ENCODE peak calls at places on chromosomes 16 and 17, in four cellular contexts. K is HL-60, D is GM13976, B is GM10248. A is an unnamed sample.

GRCh38 chr16:25258856-25259179 is 1.2 kb upstream of the ZKSCAN2 start:
- DNase-seq in K (no peak), D (no peak), B (no peak), A (no peak)

GRCh38 chr16:84298376-84298899 is 3.8 kb downstream of the WFDC1 start:
- DNase-seq in K (no peak), D (no peak), B (no peak), A (no peak)

GRCh38 chr17:45143767-45144198 is 4.5 kb upstream of the HEXIM1 start:
- DNase-seq in K (no peak), D (peak), B (no peak), A (no peak)

GRCh38 chr16:20393801-20394637 is 10.5 kb downstream of the PDILT start:
- DNase-seq in K (no peak), D (no peak), B (no peak), A (no peak)

GRCh38 chr16:87922250-87922871 is 14.0 kb downstream of the CA5A start:
- DNase-seq in K (no peak), D (no peak), B (no peak), A (no peak)

GRCh38 chr16:68357521-68357922 is 46.7 kb downstream of the PRMT7 start:
- DNase-seq in K (no peak), D (no peak), B (no peak), A (no peak)

GRCh38 chr16:54194008-54194731 is 92.4 kb downstream of the IRX3 start:
- DNase-seq in K (no peak), D (no peak), B (no peak), A (no peak)

GRCh38 chr17:68709995-68710780 is 109.0 kb upstream of the FAM20A start:
- DNase-seq in K (no peak), D (no peak), B (no peak), A (no peak)

GRCh38 chr16:10181196-10182162 is 749 bp downstream of the GRIN2A start:
- DNase-seq in K (peak), D (peak), B (peak), A (peak)

GRCh38 chr16:48622456-48623303 is 12.7 kb upstream of the N4BP1 start:
- DNase-seq in K (no peak), D (no peak), B (no peak), A (no peak)

GRCh38 chr17:64006361-64007088 is 8.4 kb downstream of the PRR29 start:
- DNase-seq in K (no peak), D (peak), B (peak), A (no peak)

GRCh38 chr16:88634141-88634993 is 4.0 kb upstream of the IL17C start:
- DNase-seq in K (peak), D (peak), B (peak), A (no peak)

GRCh38 chr16:16150117-16150877 is 73.0 kb downstream of the ABCC6 start:
- DNase-seq in K (no peak), D (no peak), B (no peak), A (no peak)

GRCh38 chr16:9977333-9977897 is 204.8 kb downstream of the GRIN2A start:
- DNase-seq in K (no peak), D (no peak), B (no peak), A (no peak)

GRCh38 chr17:30304778-30305177 is 13.0 kb upstream of the BLMH start:
- DNase-seq in K (no peak), D (no peak), B (no peak), A (no peak)

GRCh38 chr17:35786941-35787432 is 8.5 kb downstream of the MMP28 start:
- DNase-seq in K (no peak), D (no peak), B (no peak), A (no peak)

GRCh38 chr17:74798239-74798707 is 22.1 kb upstream of the NAT9 start:
- DNase-seq in K (no peak), D (no peak), B (no peak), A (no peak)

GRCh38 chr17:71427801-71428200 is 693.0 kb upstream of the SOX9 start:
- DNase-seq in K (no peak), D (no peak), B (no peak), A (no peak)

GRCh38 chr17:81615401-81615930 is 21.4 kb downstream of the NPLOC4 start:
- DNase-seq in K (no peak), D (no peak), B (no peak), A (no peak)

GRCh38 chr16:4111748-4112696 is 4.2 kb downstream of the ADCY9 start:
- DNase-seq in K (no peak), D (no peak), B (no peak), A (no peak)

GRCh38 chr17:1168537-1169234 is 11.1 kb downstream of the ABR start:
- DNase-seq in K (no peak), D (no peak), B (no peak), A (no peak)

GRCh38 chr17:77308768-77309726 is 168.3 kb downstream of the SEC14L1 start:
- DNase-seq in K (no peak), D (no peak), B (no peak), A (no peak)

GRCh38 chr16:1150511-1150982 is 2.4 kb upstream of the CACNA1H start:
- DNase-seq in K (peak), D (no peak), B (no peak), A (no peak)

GRCh38 chr17:46726106-46726670 is 92.3 kb downstream of the WNT3 start:
- DNase-seq in K (no peak), D (no peak), B (no peak), A (no peak)

GRCh38 chr16:20740007-20740883 is 1.4 kb downstream of the THUMPD1 start:
- DNase-seq in K (peak), D (no peak), B (peak), A (no peak)

GRCh38 chr16:79923431-79923830 is 322.9 kb upstream of the MAF start:
- DNase-seq in K (no peak), D (no peak), B (no peak), A (no peak)

GRCh38 chr16:9364721-9365693 is 273.6 kb downstream of the HAPSTR1 start:
- DNase-seq in K (no peak), D (no peak), B (no peak), A (no peak)

GRCh38 chr17:78144146-78144719 is 2.0 kb upstream of the C17orf99 start:
- DNase-seq in K (peak), D (no peak), B (no peak), A (no peak)

GRCh38 chr17:61551255-61551742 is 39.7 kb downstream of the NACA2 start:
- DNase-seq in K (no peak), D (peak), B (peak), A (no peak)

GRCh38 chr17:4154201-4154600 is 11.2 kb downstream of the CYB5D2 start:
- DNase-seq in K (no peak), D (peak), B (no peak), A (no peak)

DNA sequence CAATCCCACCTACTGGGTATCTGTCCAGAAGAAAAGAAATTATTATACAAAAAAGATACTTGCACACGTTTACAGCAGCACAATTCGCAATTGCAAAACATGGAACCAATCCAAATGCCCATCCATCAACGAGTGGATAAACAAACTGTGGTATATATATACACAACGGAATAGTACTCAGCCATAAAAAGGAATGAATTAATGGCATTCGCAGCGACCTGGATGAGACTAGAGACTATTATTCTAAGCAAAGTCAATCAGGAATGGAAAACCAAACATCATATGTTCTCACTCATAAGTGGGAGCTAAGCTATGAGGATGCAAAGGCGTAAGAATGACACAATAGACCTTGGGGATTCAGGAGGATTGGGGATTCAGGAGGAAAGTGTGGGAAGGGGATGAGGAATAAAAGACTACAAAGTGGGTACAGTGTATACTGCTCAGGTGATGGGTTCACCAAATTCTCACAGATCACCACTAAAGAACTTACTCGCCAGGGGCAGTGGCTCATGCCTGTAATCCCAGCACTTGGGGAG is 21.0 kb downstream of the CNOT1 start:
- DNase-seq in K (no peak), D (no peak), B (no peak), A (no peak)
- TF ChIP-seq CTCF in K (no peak), D (no peak), B (no peak), A (no peak)

GRCh38 chr17:59916446-59916845 is 23.5 kb downstream of the RPS6KB1 start:
- DNase-seq in K (no peak), D (no peak), B (no peak), A (no peak)
- TF ChIP-seq CTCF in K (no peak), D (no peak), B (no peak), A (no peak)

GRCh38 chr17:5702951-5703510 is 118.7 kb upstream of the NLRP1 start:
- DNase-seq in K (no peak), D (no peak), B (no peak), A (no peak)
- TF ChIP-seq CTCF in K (no peak), D (no peak), B (no peak), A (no peak)

GRCh38 chr17:11885051-11885450 is 112.2 kb downstream of the ZNF18 start:
- DNase-seq in K (no peak), D (no peak), B (no peak), A (no peak)

GRCh38 chr17:11874756-11875155 is 122.5 kb downstream of the ZNF18 start:
- DNase-seq in K (no peak), D (no peak), B (no peak), A (no peak)

GRCh38 chr17:11882716-11883115 is 114.6 kb downstream of the ZNF18 start:
- DNase-seq in K (no peak), D (no peak), B (no peak), A (no peak)

GRCh38 chr17:11880714-11881113 is 116.6 kb downstream of the ZNF18 start:
- DNase-seq in K (no peak), D (no peak), B (no peak), A (no peak)
- TF ChIP-seq CTCF in K (no peak), D (no peak), B (no peak), A (peak)

DNA sequence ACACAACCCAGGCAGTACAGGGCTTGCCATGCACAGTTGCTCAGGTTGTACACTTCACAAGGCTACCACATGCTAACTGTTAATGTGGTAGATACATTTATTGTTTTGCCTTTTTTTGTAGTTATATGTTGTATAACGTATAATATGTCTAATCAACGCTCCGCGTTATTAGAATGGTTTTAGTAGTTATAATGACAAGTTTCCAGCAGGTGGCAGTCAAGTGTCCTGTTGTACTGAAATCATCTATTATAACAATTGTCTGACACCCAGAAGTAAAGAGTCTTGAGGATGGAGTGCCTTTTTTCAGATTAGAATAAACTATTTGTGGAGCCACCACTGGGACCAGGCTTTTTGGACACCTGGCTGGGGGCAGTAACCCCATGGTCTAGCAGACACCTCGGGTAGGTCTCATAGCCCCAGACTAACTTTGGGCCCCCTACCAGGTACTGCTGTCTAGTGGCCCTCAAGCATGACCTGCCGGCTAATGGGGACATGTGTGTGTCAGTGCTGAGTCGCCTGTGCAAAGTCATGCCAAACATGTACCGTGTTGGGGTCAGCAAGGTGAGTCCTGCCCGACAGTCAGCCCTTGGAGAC is 32.8 kb downstream of the MYO15A start:
- DNase-seq in K (peak), D (peak), B (peak), A (no peak)
- TF ChIP-seq CTCF in K (no peak), D (no peak), B (peak), A (peak)

DNA sequence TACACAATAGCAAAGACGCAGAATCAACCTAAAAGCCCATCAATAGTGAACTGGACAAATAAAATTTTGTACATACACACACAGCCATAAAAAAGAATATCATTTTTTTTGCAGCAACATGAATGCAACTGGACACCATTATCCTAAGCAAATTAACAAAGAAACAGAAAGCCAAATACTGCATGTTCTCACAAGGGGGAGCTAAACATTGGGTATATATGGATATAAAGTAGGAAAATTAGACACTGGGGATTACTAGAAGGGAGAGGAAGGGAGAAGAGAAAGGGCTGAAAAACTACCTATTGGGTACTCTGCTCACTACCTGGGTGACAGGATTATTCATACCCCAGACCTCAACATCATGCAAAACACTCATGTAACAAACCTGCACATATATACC is 28.2 kb downstream of the ADAMTS18 start:
- DNase-seq in K (no peak), D (no peak), B (no peak), A (no peak)
- TF ChIP-seq CTCF in K (no peak), D (no peak), B (no peak), A (peak)

DNA sequence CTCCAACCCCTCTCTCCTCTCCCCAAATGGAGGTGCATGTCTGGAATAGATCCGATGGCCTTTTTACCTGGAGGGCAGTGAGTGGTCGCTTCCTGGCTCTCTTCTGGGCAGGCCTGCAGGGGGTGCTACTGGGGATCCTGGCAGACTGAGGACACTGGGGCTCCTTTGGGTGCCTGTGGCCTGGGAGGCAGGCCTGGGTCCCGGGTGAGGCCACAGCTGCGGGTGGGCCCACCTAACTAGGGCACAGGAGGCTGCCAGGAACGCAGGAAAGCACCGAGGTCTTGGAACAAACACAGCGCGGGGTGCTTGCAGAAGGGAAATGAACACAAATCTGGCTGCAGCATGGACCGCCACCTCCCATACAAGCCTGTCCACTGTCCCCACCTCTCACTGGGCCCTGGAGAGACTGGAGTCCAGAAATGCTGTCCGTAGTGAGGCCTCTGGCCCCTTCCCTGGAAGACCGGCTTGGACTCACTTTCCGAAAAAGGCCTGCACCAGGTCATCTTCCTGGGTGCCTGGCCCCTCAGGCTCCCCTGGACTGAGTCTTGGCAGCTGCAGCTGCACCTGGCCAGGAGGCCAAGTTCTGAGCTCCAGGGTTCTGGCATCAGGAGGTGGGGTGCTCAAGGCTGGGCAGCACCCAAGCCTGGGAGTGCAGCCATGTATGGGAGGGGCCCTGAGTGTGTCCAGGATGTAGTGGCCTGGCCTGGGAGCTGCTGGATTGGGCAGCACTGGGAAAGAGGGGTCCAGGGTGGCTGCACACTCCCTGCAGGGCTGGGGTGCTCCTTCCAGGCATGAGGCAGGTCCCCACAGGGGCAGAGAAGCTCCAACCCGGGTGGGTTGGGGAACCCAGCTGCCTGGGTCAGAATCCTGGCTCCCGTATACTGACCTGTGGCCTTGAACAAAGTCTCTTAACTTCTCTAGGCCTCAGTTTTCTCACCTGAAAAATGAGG is 195.1 kb downstream of the IRF8 start:
- DNase-seq in K (no peak), D (no peak), B (no peak), A (no peak)
- TF ChIP-seq CTCF in K (no peak), D (no peak), B (no peak), A (peak)

DNA sequence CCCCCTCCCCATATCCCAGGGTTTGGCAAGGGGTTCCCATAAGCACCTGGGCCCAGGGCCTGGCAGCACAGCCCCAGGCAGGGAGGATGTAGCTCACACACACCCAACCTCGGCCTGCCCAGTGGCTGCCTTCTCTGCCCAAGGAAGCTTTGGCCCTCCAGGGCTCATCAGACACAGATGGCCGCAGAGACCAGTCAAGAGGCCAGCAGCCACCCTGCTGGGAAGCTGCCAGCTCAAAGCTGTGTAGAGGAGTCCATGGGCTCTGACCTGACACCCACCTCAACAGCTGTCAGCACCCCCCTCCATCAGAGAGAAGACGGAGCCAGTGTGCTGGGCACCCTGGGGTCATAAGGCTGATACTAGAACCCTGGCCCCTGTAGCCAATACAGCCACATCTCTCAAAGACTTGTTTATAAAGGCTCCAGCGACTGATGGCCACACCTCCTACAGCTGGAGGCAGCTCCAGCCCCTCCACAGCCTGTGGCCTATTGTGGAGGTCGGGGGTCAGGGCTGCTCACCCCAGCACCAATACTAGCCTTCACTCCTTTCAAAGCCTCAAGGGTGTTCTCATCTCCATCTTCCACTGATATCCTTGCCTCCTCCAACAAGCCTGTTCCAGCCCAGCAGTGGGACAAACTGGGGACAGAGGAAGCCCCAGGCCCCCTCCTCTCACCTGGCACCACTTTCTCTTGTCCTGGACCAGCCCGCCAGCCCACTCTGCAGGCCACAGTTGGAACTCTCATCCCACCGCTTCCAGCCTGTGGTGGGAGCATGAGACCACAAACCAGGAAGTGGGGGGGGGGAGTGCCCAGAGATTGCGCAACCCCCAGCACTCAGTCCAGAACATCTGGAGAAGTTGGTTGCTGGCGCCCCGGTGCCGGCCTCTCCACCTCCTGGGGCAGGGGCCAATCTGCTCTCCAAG is 2.2 kb upstream of the MPG start:
- DNase-seq in K (peak), D (no peak), B (no peak), A (no peak)
- TF ChIP-seq CTCF in K (no peak), D (no peak), B (no peak), A (peak)

DNA sequence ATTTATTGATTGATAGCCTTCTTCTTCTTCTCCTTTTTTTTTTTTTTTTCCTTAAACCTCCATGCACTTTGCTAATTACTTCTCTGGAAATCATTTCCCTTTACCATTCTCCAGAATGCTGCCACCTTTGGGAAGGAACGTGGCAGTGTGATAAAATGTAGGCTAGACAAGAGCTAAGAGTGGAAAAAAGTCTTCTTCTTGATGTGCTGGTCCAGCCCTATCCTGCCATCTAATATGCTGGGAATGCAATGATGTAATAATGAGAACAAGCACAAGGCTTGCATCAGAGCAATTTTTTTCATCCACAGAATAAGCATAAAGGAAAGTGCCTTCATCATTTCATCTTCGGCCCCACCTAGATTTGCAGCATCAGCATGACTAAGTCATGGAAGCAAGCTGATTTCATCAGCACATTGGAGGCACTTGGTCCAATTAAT is 128.7 kb upstream of the ZFHX3 start:
- DNase-seq in K (no peak), D (no peak), B (no peak), A (no peak)
- TF ChIP-seq CTCF in K (no peak), D (no peak), B (no peak), A (peak)

A was measured in progenitor cell of endocrine pancreas.